ENCODE peak calls at places on chromosomes 11 and 22, in six cellular contexts. One of them, this sample, is unnamed.

GRCh38 chr22:46732041-46732379 is 6.0 kb downstream of the CERK start:
- DNase-seq in GM23338: no peak
- DNase-seq in neuronal stem cell: no peak
- DNase-seq in fibroblast of lung: no peak
- DNase-seq in lower leg skin: no peak
- DNase-seq in fibroblast of mammary gland: no peak
- DNase-seq in this sample: no peak

GRCh38 chr11:78684377-78684776 is 109.7 kb upstream of the NARS2 start:
- DNase-seq in GM23338: peak; percentile 52
- DNase-seq in neuronal stem cell: no peak
- DNase-seq in fibroblast of lung: peak; percentile 15
- DNase-seq in lower leg skin: no peak
- DNase-seq in fibroblast of mammary gland: peak; percentile 3
- DNase-seq in this sample: no peak

GRCh38 chr22:21778705-21779363 is 43.2 kb upstream of the YPEL1 start:
- DNase-seq in GM23338: no peak
- DNase-seq in neuronal stem cell: no peak
- DNase-seq in fibroblast of lung: peak; percentile 70
- DNase-seq in lower leg skin: peak; percentile 29
- DNase-seq in fibroblast of mammary gland: peak; percentile 78
- DNase-seq in this sample: peak; percentile 14

GRCh38 chr11:14538271-14538925 is 18.2 kb upstream of the PSMA1 start:
- DNase-seq in GM23338: no peak
- DNase-seq in neuronal stem cell: no peak
- DNase-seq in fibroblast of lung: no peak
- DNase-seq in lower leg skin: no peak
- DNase-seq in fibroblast of mammary gland: no peak
- DNase-seq in this sample: no peak

GRCh38 chr22:37095113-37095512 is 14.4 kb downstream of the TMPRSS6 start:
- DNase-seq in GM23338: no peak
- DNase-seq in neuronal stem cell: no peak
- DNase-seq in fibroblast of lung: no peak
- DNase-seq in lower leg skin: no peak
- DNase-seq in fibroblast of mammary gland: no peak
- DNase-seq in this sample: no peak

GRCh38 chr11:71843858-71844257 is 10.9 kb downstream of the DEFB108B start:
- DNase-seq in GM23338: peak; percentile 62
- DNase-seq in neuronal stem cell: no peak
- DNase-seq in fibroblast of lung: no peak
- DNase-seq in lower leg skin: no peak
- DNase-seq in fibroblast of mammary gland: no peak
- DNase-seq in this sample: no peak

GRCh38 chr11:3894128-3894731 is 38.8 kb downstream of the STIM1 start:
- DNase-seq in GM23338: no peak
- DNase-seq in neuronal stem cell: no peak
- DNase-seq in fibroblast of lung: no peak
- DNase-seq in lower leg skin: no peak
- DNase-seq in fibroblast of mammary gland: peak; percentile 63
- DNase-seq in this sample: no peak

GRCh38 chr11:70281114-70281729 is 10.7 kb downstream of the PPFIA1 start:
- DNase-seq in GM23338: no peak
- DNase-seq in neuronal stem cell: no peak
- DNase-seq in fibroblast of lung: peak; percentile 71
- DNase-seq in lower leg skin: no peak
- DNase-seq in fibroblast of mammary gland: peak; percentile 80
- DNase-seq in this sample: no peak

GRCh38 chr11:35953081-35953480 is 9.2 kb downstream of the LDLRAD3 start:
- DNase-seq in GM23338: no peak
- DNase-seq in neuronal stem cell: no peak
- DNase-seq in fibroblast of lung: no peak
- DNase-seq in lower leg skin: peak; percentile 86
- DNase-seq in fibroblast of mammary gland: no peak
- DNase-seq in this sample: no peak

GRCh38 chr11:122202161-122202950 is 86.3 kb upstream of the BLID start:
- DNase-seq in GM23338: peak; percentile 40
- DNase-seq in neuronal stem cell: no peak
- DNase-seq in fibroblast of lung: peak; percentile 83
- DNase-seq in lower leg skin: no peak
- DNase-seq in fibroblast of mammary gland: peak; percentile 93
- DNase-seq in this sample: peak; percentile 79

GRCh38 chr11:127110542-127110941 is 110.0 kb upstream of the KIRREL3 start:
- DNase-seq in GM23338: no peak
- DNase-seq in neuronal stem cell: no peak
- DNase-seq in fibroblast of lung: no peak
- DNase-seq in lower leg skin: no peak
- DNase-seq in fibroblast of mammary gland: no peak
- DNase-seq in this sample: no peak

GRCh38 chr11:85086511-85087284 is 540.4 kb downstream of the DLG2 start:
- DNase-seq in GM23338: no peak
- DNase-seq in neuronal stem cell: no peak
- DNase-seq in fibroblast of lung: no peak
- DNase-seq in lower leg skin: no peak
- DNase-seq in fibroblast of mammary gland: peak; percentile 28
- DNase-seq in this sample: peak; percentile 62

DNA sequence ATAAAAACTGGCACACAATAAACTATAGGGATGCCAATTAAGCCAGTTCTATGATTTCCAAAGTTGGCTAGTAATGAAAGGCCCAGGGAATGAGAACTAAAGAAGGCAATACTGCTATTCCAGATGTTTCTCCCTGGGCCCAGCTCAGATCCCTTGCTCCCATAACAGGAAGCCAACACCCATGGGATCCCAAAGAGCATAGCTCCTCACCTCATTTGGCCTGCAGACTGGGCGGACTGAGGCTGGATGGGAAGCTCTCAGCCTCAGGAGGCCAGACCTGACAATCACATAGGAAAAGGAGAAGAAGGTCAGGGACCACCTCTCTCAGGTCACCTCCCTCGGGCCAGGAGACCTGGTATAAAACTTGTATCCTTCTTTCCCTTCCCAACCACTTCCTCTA is 5.3 kb downstream of the TBC1D10A start:
- DNase-seq in GM23338: no peak
- DNase-seq in neuronal stem cell: no peak
- DNase-seq in fibroblast of lung: no peak
- DNase-seq in lower leg skin: no peak
- DNase-seq in fibroblast of mammary gland: no peak
- DNase-seq in this sample: no peak
- H3K4me3 ChIP-seq in GM23338: no peak overlapping the region
- H3K4me3 ChIP-seq in neuronal stem cell: no peak overlapping the region
- H3K4me3 ChIP-seq in fibroblast of lung: no peak overlapping the region
- H3K4me3 ChIP-seq in lower leg skin: no peak overlapping the region
- H3K4me3 ChIP-seq in fibroblast of mammary gland: no peak overlapping the region
- H3K4me3 ChIP-seq in this sample: no peak overlapping the region

GRCh38 chr11:124899376-124900145 is 1.9 kb upstream of the ROBO4 start:
- DNase-seq in GM23338: no peak
- DNase-seq in neuronal stem cell: no peak
- DNase-seq in fibroblast of lung: no peak
- DNase-seq in lower leg skin: peak; percentile 58
- DNase-seq in fibroblast of mammary gland: peak; percentile 20
- DNase-seq in this sample: peak; percentile 40

GRCh38 chr11:124896071-124896750 is 1.5 kb downstream of the ROBO4 start:
- DNase-seq in GM23338: no peak
- DNase-seq in neuronal stem cell: no peak
- DNase-seq in fibroblast of lung: no peak
- DNase-seq in lower leg skin: peak; percentile 83
- DNase-seq in fibroblast of mammary gland: no peak
- DNase-seq in this sample: no peak

GRCh38 chr11:124896821-124897391 is 759 bp downstream of the ROBO4 start:
- DNase-seq in GM23338: no peak
- DNase-seq in neuronal stem cell: no peak
- DNase-seq in fibroblast of lung: no peak
- DNase-seq in lower leg skin: peak; percentile 84
- DNase-seq in fibroblast of mammary gland: peak; percentile 61
- DNase-seq in this sample: no peak

GRCh38 chr11:124898711-124899110 is 1.0 kb upstream of the ROBO4 start:
- DNase-seq in GM23338: peak; percentile 43
- DNase-seq in neuronal stem cell: no peak
- DNase-seq in fibroblast of lung: peak; percentile 79
- DNase-seq in lower leg skin: peak; percentile 84
- DNase-seq in fibroblast of mammary gland: peak; percentile 78
- DNase-seq in this sample: no peak

DNA sequence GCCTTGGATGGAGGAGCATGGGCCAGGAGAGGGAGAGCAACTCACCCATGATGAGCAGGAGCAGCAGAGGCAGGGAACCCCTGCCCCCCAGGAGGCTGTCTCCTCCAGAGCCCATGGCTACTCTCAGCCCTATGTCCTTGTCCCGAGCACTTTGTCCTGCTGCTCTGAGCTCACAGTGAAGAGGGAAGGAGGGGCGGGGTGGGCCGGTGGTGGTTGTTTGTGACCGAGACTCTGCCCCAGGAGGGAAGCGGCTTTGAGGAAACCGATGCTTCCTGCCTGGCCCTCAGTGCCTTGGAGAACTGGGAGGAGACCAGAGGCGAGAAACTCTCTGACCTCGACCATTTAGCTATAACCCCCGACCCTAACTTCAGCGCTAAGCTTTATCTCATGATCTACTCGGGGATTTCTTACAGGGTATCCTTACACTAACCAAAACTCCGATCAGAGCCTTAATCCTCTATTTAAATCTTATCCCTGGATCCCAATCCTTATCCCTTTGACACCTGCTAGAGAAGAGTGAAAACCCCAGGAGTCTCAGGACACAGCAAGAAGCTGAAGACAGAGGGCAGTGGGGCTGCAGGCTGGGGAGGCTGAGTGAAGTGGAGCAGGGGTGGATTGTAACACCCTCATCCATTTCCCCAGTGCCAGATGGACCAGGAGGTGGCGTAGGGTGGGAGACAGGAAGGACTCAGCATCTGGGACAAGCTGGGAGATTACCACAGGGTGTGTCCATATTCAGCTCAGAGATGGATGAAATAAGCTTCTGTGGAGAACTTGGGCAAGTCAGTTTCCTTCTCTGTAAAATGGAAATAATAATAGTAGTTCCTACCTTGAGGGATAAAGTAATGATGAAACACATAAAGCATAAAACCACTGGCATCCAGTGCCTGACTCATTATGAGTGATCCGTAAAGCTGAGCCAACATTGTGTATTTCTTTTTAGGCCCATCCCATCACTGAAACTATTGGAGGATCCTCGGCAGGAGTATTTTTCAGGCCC is at the start of gene ROBO4:
- DNase-seq in GM23338: no peak
- DNase-seq in neuronal stem cell: no peak
- DNase-seq in fibroblast of lung: peak; percentile 92
- DNase-seq in lower leg skin: peak; percentile 90
- DNase-seq in fibroblast of mammary gland: peak; percentile 96
- DNase-seq in this sample: peak; percentile 94
- H3K4me3 ChIP-seq in GM23338: no peak within 1 kb of the TSS
- H3K4me3 ChIP-seq in neuronal stem cell: no peak within 1 kb of the TSS
- H3K4me3 ChIP-seq in fibroblast of lung: no peak within 1 kb of the TSS
- H3K4me3 ChIP-seq in lower leg skin: peak within 1 kb of the TSS; percentile 2
- H3K4me3 ChIP-seq in fibroblast of mammary gland: no peak within 1 kb of the TSS
- H3K4me3 ChIP-seq in this sample: no peak within 1 kb of the TSS

GRCh38 chr22:48089601-48090331 is 1327.3 kb downstream of the TBC1D22A start:
- DNase-seq in GM23338: no peak
- DNase-seq in neuronal stem cell: no peak
- DNase-seq in fibroblast of lung: peak; percentile 17
- DNase-seq in lower leg skin: peak; percentile 95
- DNase-seq in fibroblast of mammary gland: peak; percentile 1
- DNase-seq in this sample: no peak
- H3K4me3 ChIP-seq in GM23338: no peak overlapping the region
- H3K4me3 ChIP-seq in neuronal stem cell: no peak overlapping the region
- H3K4me3 ChIP-seq in fibroblast of lung: no peak overlapping the region
- H3K4me3 ChIP-seq in lower leg skin: no peak overlapping the region
- H3K4me3 ChIP-seq in fibroblast of mammary gland: no peak overlapping the region
- H3K4me3 ChIP-seq in this sample: no peak overlapping the region

GRCh38 chr22:43006016-43006505 is 8.9 kb downstream of the PACSIN2 start:
- DNase-seq in GM23338: no peak
- DNase-seq in neuronal stem cell: no peak
- DNase-seq in fibroblast of lung: no peak
- DNase-seq in lower leg skin: no peak
- DNase-seq in fibroblast of mammary gland: no peak
- DNase-seq in this sample: no peak

GRCh38 chr22:43005106-43005505 is 9.8 kb downstream of the PACSIN2 start:
- DNase-seq in GM23338: no peak
- DNase-seq in neuronal stem cell: no peak
- DNase-seq in fibroblast of lung: no peak
- DNase-seq in lower leg skin: no peak
- DNase-seq in fibroblast of mammary gland: peak; percentile 45
- DNase-seq in this sample: no peak

GRCh38 chr22:43002198-43002577 is 12.8 kb downstream of the PACSIN2 start:
- DNase-seq in GM23338: peak; percentile 36
- DNase-seq in neuronal stem cell: no peak
- DNase-seq in fibroblast of lung: peak; percentile 58
- DNase-seq in lower leg skin: no peak
- DNase-seq in fibroblast of mammary gland: peak; percentile 86
- DNase-seq in this sample: peak; percentile 81

GRCh38 chr22:43006753-43007152 is 8.2 kb downstream of the PACSIN2 start:
- DNase-seq in GM23338: no peak
- DNase-seq in neuronal stem cell: no peak
- DNase-seq in fibroblast of lung: no peak
- DNase-seq in lower leg skin: no peak
- DNase-seq in fibroblast of mammary gland: no peak
- DNase-seq in this sample: no peak

GRCh38 chr22:43004362-43005035 is 10.4 kb downstream of the PACSIN2 start:
- DNase-seq in GM23338: no peak
- DNase-seq in neuronal stem cell: no peak
- DNase-seq in fibroblast of lung: peak; percentile 68
- DNase-seq in lower leg skin: no peak
- DNase-seq in fibroblast of mammary gland: peak; percentile 84
- DNase-seq in this sample: no peak
- H3K4me3 ChIP-seq in GM23338: no peak overlapping the region
- H3K4me3 ChIP-seq in neuronal stem cell: no peak overlapping the region
- H3K4me3 ChIP-seq in fibroblast of lung: no peak overlapping the region
- H3K4me3 ChIP-seq in lower leg skin: no peak overlapping the region
- H3K4me3 ChIP-seq in fibroblast of mammary gland: no peak overlapping the region
- H3K4me3 ChIP-seq in this sample: no peak overlapping the region

GRCh38 chr22:29621761-29622526 is 18.5 kb downstream of the NF2 start:
- DNase-seq in GM23338: peak; percentile 40
- DNase-seq in neuronal stem cell: no peak
- DNase-seq in fibroblast of lung: peak; percentile 84
- DNase-seq in lower leg skin: no peak
- DNase-seq in fibroblast of mammary gland: peak; percentile 93
- DNase-seq in this sample: peak; percentile 96
- H3K4me3 ChIP-seq in GM23338: no peak overlapping the region
- H3K4me3 ChIP-seq in neuronal stem cell: no peak overlapping the region
- H3K4me3 ChIP-seq in fibroblast of lung: peak overlapping the region; percentile 9
- H3K4me3 ChIP-seq in lower leg skin: no peak overlapping the region
- H3K4me3 ChIP-seq in fibroblast of mammary gland: peak overlapping the region; percentile 12
- H3K4me3 ChIP-seq in this sample: peak overlapping the region; percentile 23

GRCh38 chr22:45612451-45612901 is 59.2 kb upstream of the ATXN10 start:
- DNase-seq in GM23338: no peak
- DNase-seq in neuronal stem cell: no peak
- DNase-seq in fibroblast of lung: peak; percentile 87
- DNase-seq in lower leg skin: peak; percentile 93
- DNase-seq in fibroblast of mammary gland: peak; percentile 93
- DNase-seq in this sample: peak; percentile 91
- H3K4me3 ChIP-seq in GM23338: no peak overlapping the region
- H3K4me3 ChIP-seq in neuronal stem cell: no peak overlapping the region
- H3K4me3 ChIP-seq in fibroblast of lung: no peak overlapping the region
- H3K4me3 ChIP-seq in lower leg skin: no peak overlapping the region
- H3K4me3 ChIP-seq in fibroblast of mammary gland: peak overlapping the region; percentile 12
- H3K4me3 ChIP-seq in this sample: peak overlapping the region; percentile 8

GRCh38 chr11:13174090-13174489 is 103.5 kb upstream of the BMAL1 start:
- DNase-seq in GM23338: no peak
- DNase-seq in neuronal stem cell: no peak
- DNase-seq in fibroblast of lung: peak; percentile 42
- DNase-seq in lower leg skin: no peak
- DNase-seq in fibroblast of mammary gland: no peak
- DNase-seq in this sample: no peak
- H3K4me3 ChIP-seq in GM23338: no peak overlapping the region
- H3K4me3 ChIP-seq in neuronal stem cell: no peak overlapping the region
- H3K4me3 ChIP-seq in fibroblast of lung: no peak overlapping the region
- H3K4me3 ChIP-seq in lower leg skin: no peak overlapping the region
- H3K4me3 ChIP-seq in fibroblast of mammary gland: no peak overlapping the region
- H3K4me3 ChIP-seq in this sample: no peak overlapping the region